ENCODE peak calls at places on chromosomes 4 and X, in eight cellular contexts. N is H1, L is Calu3, O is HT1080, J is NCI-H524, H is GM23338, Z is LoVo, D is RKO. F is an unnamed sample.

GRCh38 chr4:12615822-12616221 is 868.3 kb downstream of the RAB28 start:
- DNase-seq in J (no peak), D (no peak), N (no peak), O (peak; percentile 15), Z (no peak), H (no peak), L (no peak), F (no peak)

GRCh38 chr4:147741190-147741788 is 9.4 kb downstream of the ARHGAP10 start:
- DNase-seq in J (no peak), N (no peak), L (no peak), Z (no peak), H (no peak), D (no peak), O (peak; percentile 34), F (no peak)

GRCh38 chr4:176671532-176671931 is 121.2 kb downstream of the VEGFC start:
- DNase-seq in J (no peak), L (no peak), N (no peak), D (no peak), Z (no peak), H (no peak), O (no peak), F (no peak)

GRCh38 chr4:40212674-40213504 is 16.1 kb downstream of the RHOH start:
- DNase-seq in J (peak; percentile 21), D (no peak), N (no peak), H (no peak), L (no peak), Z (no peak), O (peak; percentile 37), F (no peak)

GRCh38 chr4:109810580-109811387 is 4.8 kb upstream of the GAR1 start:
- DNase-seq in O (no peak), L (no peak), Z (no peak), J (no peak), H (peak; percentile 48), N (no peak), D (no peak), F (no peak)

GRCh38 chrX:323721-324628 is 5.4 kb upstream of the GTPBP6 start:
- DNase-seq in N (no peak), D (peak; percentile 60), J (no peak), Z (peak; percentile 66), L (no peak), O (peak; percentile 60), H (peak; percentile 89), F (no peak)

GRCh38 chr4:37682701-37683401 is 3.3 kb downstream of the RELL1 start:
- DNase-seq in L (no peak), J (no peak), O (no peak), Z (peak; percentile 73), D (no peak), H (no peak), N (no peak), F (no peak)

GRCh38 chr4:78031457-78031856 is 25.7 kb upstream of the FRAS1 start:
- DNase-seq in D (no peak), N (no peak), J (no peak), O (no peak), Z (no peak), L (no peak), H (no peak), F (no peak)

GRCh38 chr4:94455081-94455480 is 3.3 kb downstream of the PDLIM5 start:
- DNase-seq in D (peak; percentile 72), O (no peak), J (no peak), L (peak; percentile 46), N (no peak), H (no peak), Z (peak; percentile 52), F (no peak)

GRCh38 chrX:13507893-13508292 is 61.5 kb upstream of the EGFL6 start:
- DNase-seq in J (no peak), D (no peak), O (no peak), H (no peak), Z (no peak), L (no peak), N (no peak), F (no peak)

GRCh38 chrX:103367502-103367901 is 8.8 kb upstream of the BEX3 start:
- DNase-seq in L (no peak), O (no peak), Z (no peak), H (peak; percentile 26), D (no peak), J (no peak), N (no peak), F (no peak)

GRCh38 chr4:124943145-124943889 is 230.8 kb upstream of the ANKRD50 start:
- DNase-seq in J (no peak), O (peak; percentile 24), N (no peak), Z (no peak), H (no peak), L (no peak), D (peak; percentile 69), F (no peak)

GRCh38 chrX:132270699-132271098 is 51.5 kb upstream of the RAP2C start:
- DNase-seq in D (peak; percentile 24), O (peak; percentile 42), Z (no peak), L (no peak), J (no peak), H (no peak), N (no peak), F (no peak)